ENCODE peak calls at places on chromosomes 13 and 19, in eight cellular contexts. H is heart left ventricle, L is left ventricle myocardium inferior, G is aorta, U is cardiac muscle cell, C is psoas muscle, A is thyroid gland, S is Peyer's patch. J is an unnamed sample.
A peak's percentile ranks its signal among the peaks of the same experiment; 100 is the strongest.

GRCh38 chr19:41910992-41911888 is 17.0 kb downstream of the ERFL start:
- DNase-seq in G (no peak), L (no peak), C (no peak), U (no peak), A (no peak), S (no peak), H (no peak), J (no peak)

GRCh38 chr13:23505007-23505406 is 65.2 kb upstream of the TNFRSF19 start:
- DNase-seq in A (no peak), S (no peak), H (peak; percentile 38), U (peak; percentile 25), L (peak; percentile 24), G (no peak), C (no peak), J (no peak)

GRCh38 chr13:106570354-106570822 is 2.5 kb upstream of the ARGLU1 start:
- DNase-seq in C (peak; percentile 72), S (peak; percentile 86), L (peak; percentile 75), H (peak; percentile 75), U (peak; percentile 95), G (peak; percentile 91), A (peak; percentile 68), J (peak; percentile 90)

GRCh38 chr13:37270206-37271001 is 164.9 kb upstream of the CSNK1A1L start:
- DNase-seq in G (no peak), H (no peak), S (no peak), A (no peak), L (no peak), U (no peak), C (no peak), J (no peak)

GRCh38 chr19:34244611-34245299 is 9.6 kb upstream of the GARRE1 start:
- DNase-seq in C (no peak), U (no peak), H (no peak), G (peak; percentile 17), A (peak; percentile 35), L (no peak), S (no peak), J (no peak)

GRCh38 chr19:44988896-44989563 is 12.2 kb upstream of the RELB start:
- DNase-seq in U (peak; percentile 78), G (peak; percentile 78), C (peak; percentile 79), S (peak; percentile 88), H (peak; percentile 61), L (peak; percentile 40), A (peak; percentile 45), J (peak; percentile 78)

GRCh38 chr19:13861714-13862531 is 15.0 kb upstream of the NANOS3 start:
- DNase-seq in S (peak; percentile 97), A (peak; percentile 95), C (peak; percentile 95), H (peak; percentile 96), U (peak; percentile 96), L (peak; percentile 94), G (peak; percentile 95), J (peak; percentile 96)

GRCh38 chr13:87093399-87093798 is 577.8 kb upstream of the SLITRK5 start:
- DNase-seq in L (no peak), A (no peak), H (no peak), C (no peak), S (no peak), G (no peak), U (no peak), J (no peak)

GRCh38 chr13:99432637-99433542 is 68.4 kb upstream of the TM9SF2 start:
- DNase-seq in L (peak; percentile 65), U (peak; percentile 60), G (peak; percentile 89), C (peak; percentile 83), S (peak; percentile 86), H (peak; percentile 72), A (peak; percentile 34), J (peak; percentile 76)

GRCh38 chr13:82206241-82206640 is 1676.0 kb downstream of the SLITRK1 start:
- DNase-seq in H (no peak), C (no peak), L (no peak), G (no peak), A (no peak), S (no peak), U (no peak), J (no peak)

GRCh38 chr19:12159773-12160414 is 3.0 kb upstream of the ZNF136 start:
- DNase-seq in C (no peak), A (no peak), S (no peak), U (no peak), L (no peak), G (no peak), H (no peak), J (no peak)

GRCh38 chr19:1829958-1830357 is 17.9 kb upstream of the ATP8B3 start:
- DNase-seq in L (no peak), G (no peak), H (no peak), S (no peak), C (no peak), U (no peak), A (no peak), J (no peak)

GRCh38 chr13:39566216-39566869 is 36.6 kb downstream of the LHFPL6 start:
- DNase-seq in A (no peak), C (no peak), L (no peak), U (no peak), H (no peak), S (no peak), G (no peak), J (no peak)

GRCh38 chr19:35195822-35196221 is 32.7 kb downstream of the FAM187B start:
- DNase-seq in G (no peak), U (no peak), C (no peak), A (no peak), L (no peak), S (no peak), H (no peak), J (no peak)

DNA sequence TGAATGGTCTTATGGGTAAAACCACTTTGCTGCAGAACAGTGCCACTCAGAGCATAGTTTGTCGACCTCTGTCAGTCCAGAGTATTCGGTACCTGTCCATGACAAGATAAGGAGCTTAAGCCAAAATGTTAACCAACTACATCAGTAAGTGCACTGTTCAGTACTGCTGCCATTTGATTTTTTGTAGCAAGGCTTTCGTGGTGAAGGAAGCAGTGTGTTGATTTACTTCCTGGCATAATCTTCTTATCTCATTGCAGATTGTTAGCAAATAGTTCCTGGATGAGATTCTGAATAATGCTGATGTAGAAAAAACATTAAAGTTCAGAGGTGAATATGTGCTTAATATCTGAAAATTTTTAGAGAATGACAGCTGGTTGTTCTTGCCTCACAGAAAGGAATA is 85.6 kb downstream of the LRRC63 start:
- DNase-seq in G (no peak), A (no peak), U (peak; percentile 58), L (no peak), S (no peak), C (no peak), H (no peak), J (no peak)
- H3K4me3 ChIP-seq in G (no peak overlapping the region), A (no peak overlapping the region), U (no peak overlapping the region), L (no peak overlapping the region), S (no peak overlapping the region), C (no peak overlapping the region), H (no peak overlapping the region), J (no peak overlapping the region)

GRCh38 chr13:74669149-74669548 is 534.9 kb upstream of the KLF12 start:
- DNase-seq in C (no peak), L (no peak), U (no peak), G (no peak), S (no peak), A (no peak), H (no peak), J (no peak)

GRCh38 chr13:74675185-74675584 is 541.0 kb upstream of the KLF12 start:
- DNase-seq in L (no peak), H (no peak), A (no peak), G (no peak), U (no peak), S (no peak), C (no peak), J (no peak)

GRCh38 chr13:74678308-74678958 is 544.2 kb upstream of the KLF12 start:
- DNase-seq in L (no peak), U (no peak), C (no peak), H (no peak), G (no peak), S (no peak), A (no peak), J (no peak)

DNA sequence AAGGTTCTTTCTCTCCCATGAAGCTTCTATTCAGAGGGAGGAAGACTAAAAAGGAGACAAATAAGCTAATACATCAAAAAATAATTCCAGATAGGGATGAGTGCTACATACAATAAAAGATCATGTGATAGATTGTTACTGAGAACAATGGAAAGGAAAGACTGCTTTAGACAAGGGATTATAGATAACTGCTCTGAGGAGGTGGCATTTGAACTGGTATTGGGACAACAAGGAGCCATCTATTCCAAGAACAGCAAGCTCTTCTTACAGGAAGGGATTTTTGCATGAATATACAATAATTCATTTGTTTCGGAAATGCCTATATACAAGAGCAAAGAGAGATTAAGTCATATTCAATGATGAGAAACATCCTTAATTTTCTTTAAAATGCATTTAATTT is 540.5 kb upstream of the KLF12 start:
- DNase-seq in U (no peak), S (no peak), A (no peak), L (no peak), G (no peak), H (no peak), C (no peak), J (no peak)
- H3K4me1 ChIP-seq in U (no peaks in the 10 kb centered on the region), S (no peaks in the 10 kb centered on the region), A (no peaks in the 10 kb centered on the region), L (no peaks in the 10 kb centered on the region), G (no peaks in the 10 kb centered on the region), H (no peaks in the 10 kb centered on the region), C (no peaks in the 10 kb centered on the region), J (no peaks in the 10 kb centered on the region)

DNA sequence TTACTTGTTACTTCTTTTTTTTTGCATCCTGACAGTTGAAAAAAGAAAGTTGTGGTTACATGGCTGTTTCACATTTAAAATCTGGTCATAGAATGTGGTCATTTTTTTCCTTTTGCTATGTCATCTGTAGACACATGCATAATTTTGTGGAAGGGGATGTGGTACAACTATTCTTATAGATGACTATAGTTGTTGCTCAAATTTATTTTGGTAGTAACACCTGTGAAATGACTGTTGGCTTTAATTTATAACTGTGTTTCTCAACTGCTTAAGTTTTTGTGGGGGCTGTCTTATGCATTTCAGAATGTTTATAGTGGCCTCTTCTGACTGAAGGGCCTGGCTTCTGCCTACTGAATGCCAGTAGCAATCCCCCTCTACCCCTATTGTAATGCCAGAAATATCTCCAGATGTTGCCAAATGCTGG is 130.5 kb downstream of the PAN3 start:
- DNase-seq in L (no peak), C (no peak), A (no peak), G (no peak), U (no peak), S (no peak), H (no peak), J (no peak)
- H3K27ac ChIP-seq in L (no peak overlapping the region), C (no peak overlapping the region), A (no peak overlapping the region), G (no peak overlapping the region), U (no peak overlapping the region), S (no peak overlapping the region), H (no peak overlapping the region), J (no peak overlapping the region)

GRCh38 chr13:43802511-43802910 is 15.7 kb upstream of the ENOX1 start:
- DNase-seq in A (no peak), H (no peak), U (no peak), S (no peak), G (no peak), L (no peak), C (no peak), J (no peak)

GRCh38 chr13:43805681-43806128 is 18.9 kb upstream of the ENOX1 start:
- DNase-seq in U (peak; percentile 3), G (no peak), C (no peak), H (no peak), S (no peak), A (no peak), L (no peak), J (no peak)

GRCh38 chr13:43804461-43805070 is 17.8 kb upstream of the ENOX1 start:
- DNase-seq in G (no peak), H (no peak), L (no peak), U (peak; percentile 85), C (no peak), S (no peak), A (no peak), J (no peak)

GRCh38 chr13:43800828-43801227 is 14.1 kb upstream of the ENOX1 start:
- DNase-seq in H (no peak), S (no peak), G (no peak), C (no peak), L (no peak), A (no peak), U (no peak), J (no peak)

GRCh38 chr13:43805071-43805468 is 18.3 kb upstream of the ENOX1 start:
- DNase-seq in H (no peak), C (no peak), U (peak; percentile 62), A (no peak), G (no peak), S (no peak), L (no peak), J (no peak)
- H3K4me3 ChIP-seq in H (no peak overlapping the region), C (no peak overlapping the region), U (no peak overlapping the region), A (no peak overlapping the region), G (no peak overlapping the region), S (no peak overlapping the region), L (no peak overlapping the region), J (no peak overlapping the region)